ENCODE peak calls at places on chromosome X, in five cellular contexts. G is HuH-7; Y is DMS 273 treated with DMSO at 0.1 percent for 48 hours; W is activated T-helper 1 cell treated with anti-CD3 and anti-CD28 coated beads, Interleukin-12 subunit alpha, Interleukin-12 subunit beta, Interleukin-2, Interleukin-4 antibody, amounts not matched to agents 30 ng/mL and 10 ng/mL and 1 ng/mL, durations not matched to agents 14 hours and 24 hours and 36 hours; U is stimulated activated CD8-positive, alpha-beta memory T cell treated with anti-CD3 and anti-CD28 coated beads, Interleukin-4, amount 100 ng/mL, for 24 hours. V is an unnamed sample.

GRCh38 chrX:68018248-68019203 is 414.8 kb downstream of the OPHN1 start:
- DNase-seq in G (no peak), Y (no peak), W (no peak), U (no peak), V (no peak)

GRCh38 chrX:2545144-2545543 is 44.4 kb upstream of the DHRSX start:
- DNase-seq in G (no peak), Y (no peak), W (no peak), U (no peak), V (no peak)

GRCh38 chrX:67555578-67556203 is 11.9 kb downstream of the AR start:
- DNase-seq in G (peak), Y (no peak), W (no peak), U (no peak), V (no peak)

GRCh38 chrX:24965400-24965799 is 50.4 kb downstream of the ARX start:
- DNase-seq in G (no peak), Y (no peak), W (no peak), U (no peak), V (no peak)

GRCh38 chrX:104762641-104763040 is 196.6 kb downstream of the IL1RAPL2 start:
- DNase-seq in G (no peak), Y (no peak), W (no peak), U (no peak), V (no peak)

GRCh38 chrX:27976284-27976683 is 5.0 kb downstream of the DCAF8L1 start:
- DNase-seq in G (no peak), Y (peak), W (no peak), U (no peak), V (no peak)

GRCh38 chrX:118751950-118752783 is 24.8 kb downstream of the IL13RA1 start:
- DNase-seq in G (no peak), Y (no peak), W (no peak), U (no peak), V (peak)

GRCh38 chrX:46446727-46447378 is 98.4 kb downstream of the ZNF674 start:
- DNase-seq in G (peak), Y (peak), W (peak), U (peak), V (peak)

GRCh38 chrX:129932792-129933321 is 26.9 kb downstream of the UTP14A start:
- DNase-seq in G (no peak), Y (no peak), W (no peak), U (no peak), V (no peak)

GRCh38 chrX:54715621-54716020 is 82.4 kb downstream of the ITIH6 start:
- DNase-seq in G (peak), Y (no peak), W (no peak), U (no peak), V (no peak)

GRCh38 chrX:102155806-102156179 is at the start of gene BEX5:
- DNase-seq in G (peak), Y (peak), W (peak), U (peak), V (no peak)

GRCh38 chrX:97876697-97877407 is 993.1 kb downstream of the RPA4 start:
- DNase-seq in G (no peak), Y (no peak), W (no peak), U (no peak), V (no peak)

GRCh38 chrX:26574208-26574607 is 358.2 kb downstream of the MAGEB5 start:
- DNase-seq in G (no peak), Y (no peak), W (no peak), U (no peak), V (no peak)

GRCh38 chrX:112687189-112687691 is 7.5 kb upstream of the LHFPL1 start:
- DNase-seq in G (no peak), Y (no peak), W (no peak), U (no peak), V (no peak)

GRCh38 chrX:85327060-85327333 is 52.5 kb downstream of the POF1B start:
- DNase-seq in G (no peak), Y (no peak), W (no peak), U (no peak), V (no peak)

GRCh38 chrX:49186125-49187027 is at the start of gene PRICKLE3:
- DNase-seq in G (peak), Y (peak), W (peak), U (peak), V (peak)

GRCh38 chrX:16487620-16488380 is 162.2 kb upstream of the S100G start:
- DNase-seq in G (no peak), Y (no peak), W (no peak), U (no peak), V (no peak)